ENCODE peak calls at places on chromosomes 7 and 10, in ten cellular contexts. R is gastrocnemius medialis; M is heart right ventricle; W is endodermal cell; E is transverse colon; J is vagina; U is CD8-positive, alpha-beta T cell; H is thoracic aorta; B is aorta; A is effector memory CD4-positive, alpha-beta T cell. Z is an unnamed sample.

GRCh38 chr10:113493943-113494342 is 58.9 kb upstream of the HABP2 start:
- DNase-seq in U (no peak), E (no peak), B (no peak), H (no peak), R (no peak), J (no peak), M (no peak), W (no peak), A (no peak), Z (no peak)

GRCh38 chr7:21941570-21942224 is 4.0 kb downstream of the CDCA7L start:
- DNase-seq in W (peak; percentile 68), M (no peak), A (no peak), H (no peak), B (no peak), J (no peak), U (no peak), E (no peak), R (no peak), Z (no peak)

GRCh38 chr10:126187399-126187798 is 200.9 kb downstream of the ADAM12 start:
- DNase-seq in A (no peak), J (no peak), R (no peak), B (no peak), M (no peak), E (no peak), H (no peak), W (no peak), U (no peak), Z (no peak)

GRCh38 chr10:50426485-50426884 is 175.2 kb upstream of the ASAH2 start:
- DNase-seq in J (no peak), M (no peak), W (no peak), R (no peak), B (no peak), U (no peak), E (no peak), H (no peak), A (no peak), Z (no peak)

GRCh38 chr7:117667456-117667855 is 187.6 kb downstream of the CFTR start:
- DNase-seq in U (no peak), H (no peak), W (no peak), J (no peak), A (no peak), B (no peak), M (no peak), R (no peak), E (no peak), Z (no peak)

GRCh38 chr7:101739757-101740398 is 77.5 kb upstream of the CUX1 start:
- DNase-seq in E (no peak), U (no peak), R (no peak), W (no peak), J (no peak), H (no peak), B (no peak), A (no peak), M (no peak), Z (no peak)

GRCh38 chr10:76311752-76312699 is 880.6 kb downstream of the LRMDA start:
- DNase-seq in R (no peak), M (no peak), H (no peak), J (no peak), A (no peak), U (no peak), B (no peak), W (peak; percentile 83), E (no peak), Z (no peak)

GRCh38 chr7:20264623-20265022 is 47.4 kb upstream of the MACC1 start:
- DNase-seq in E (no peak), A (no peak), M (no peak), J (no peak), W (no peak), B (no peak), H (no peak), R (no peak), U (no peak), Z (no peak)

GRCh38 chr10:119341236-119342016 is 134.1 kb downstream of the GRK5 start:
- DNase-seq in B (no peak), E (no peak), M (peak; percentile 57), J (no peak), H (no peak), A (no peak), R (no peak), W (no peak), U (peak; percentile 40), Z (no peak)

GRCh38 chr7:44511863-44512468 is 21.5 kb upstream of the NUDCD3 start:
- DNase-seq in B (no peak), R (no peak), E (no peak), A (no peak), W (no peak), M (no peak), J (no peak), H (no peak), U (no peak), Z (no peak)

GRCh38 chr10:88731296-88731695 is 25.2 kb downstream of the LIPK start:
- DNase-seq in M (no peak), R (no peak), B (peak; percentile 64), U (no peak), J (no peak), W (peak; percentile 55), A (no peak), H (no peak), E (peak; percentile 46), Z (no peak)

GRCh38 chr7:123658023-123658422 is 2.4 kb downstream of the LMOD2 start:
- DNase-seq in J (no peak), R (no peak), E (no peak), B (no peak), H (no peak), W (no peak), U (no peak), M (no peak), A (no peak), Z (no peak)
- H3K4me3 ChIP-seq in J (no peak overlapping the region), R (peak overlapping the region; percentile 73), E (no peak overlapping the region), B (no peak overlapping the region), H (no peak overlapping the region), W (no peak overlapping the region), U (no peak overlapping the region), M (peak overlapping the region; percentile 61), A (no peak overlapping the region), Z (no peak overlapping the region)

DNA sequence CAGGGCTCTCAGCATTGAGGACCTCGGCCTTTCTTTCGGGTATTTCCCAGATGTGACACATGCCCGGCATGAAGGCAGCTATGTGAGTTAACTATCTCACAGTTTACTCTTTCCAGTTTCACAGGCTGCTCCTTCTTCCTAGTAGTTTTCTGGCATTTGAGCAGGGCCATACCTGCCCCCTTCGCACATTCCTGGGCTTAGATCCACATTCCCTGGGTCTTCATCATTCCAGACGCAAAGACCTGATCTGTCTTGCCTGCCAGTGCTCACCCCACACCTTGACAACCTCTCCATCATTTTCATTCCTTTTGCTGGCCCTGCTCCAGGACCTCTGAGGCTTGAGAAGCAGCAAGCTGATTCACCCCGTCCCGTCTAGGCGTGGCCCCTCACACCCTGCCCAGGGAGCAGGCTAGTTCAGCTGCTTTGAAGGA is 227.5 kb downstream of the WDR11 start:
- DNase-seq in R (no peak), B (no peak), W (peak; percentile 44), E (peak; percentile 41), U (no peak), M (no peak), A (no peak), J (no peak), H (no peak), Z (no peak)
- H3K27ac ChIP-seq in R (no peak overlapping the region), B (no peak overlapping the region), W (no peak overlapping the region), E (peak overlapping the region; percentile 64), U (no peak overlapping the region), M (no peak overlapping the region), A (no peak overlapping the region), J (no peak overlapping the region), H (no peak overlapping the region), Z (no peak overlapping the region)

DNA sequence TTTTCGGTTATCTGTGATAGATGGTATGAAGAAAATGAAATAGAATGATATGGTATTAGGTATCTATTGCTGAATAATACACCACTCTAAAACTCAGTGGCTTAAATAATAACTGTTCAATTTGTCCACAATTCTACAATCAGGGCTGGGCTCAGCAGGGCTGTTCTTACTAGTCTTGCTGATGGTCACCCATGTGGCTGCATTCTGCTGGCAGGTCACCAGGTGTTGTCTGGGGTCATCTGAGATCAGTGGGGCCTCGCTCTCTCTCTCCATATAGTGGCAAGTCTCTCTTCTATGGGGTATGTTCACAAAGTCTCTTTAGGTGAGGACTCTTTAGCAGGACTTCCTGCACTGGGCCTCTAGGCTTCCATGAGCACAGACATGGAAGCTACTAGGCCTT is 130.4 kb upstream of the SORCS3 start:
- DNase-seq in R (no peak), U (no peak), M (no peak), J (no peak), H (no peak), E (no peak), W (no peak), B (no peak), A (no peak), Z (no peak)
- H3K4me3 ChIP-seq in R (no peak overlapping the region), U (no peak overlapping the region), M (no peak overlapping the region), J (no peak overlapping the region), H (no peak overlapping the region), E (no peak overlapping the region), W (no peak overlapping the region), B (no peak overlapping the region), A (no peak overlapping the region), Z (no peak overlapping the region)

GRCh38 chr7:343864-344607 is 54.1 kb downstream of the FOXL3 start:
- DNase-seq in R (no peak), W (no peak), A (no peak), H (no peak), M (no peak), U (no peak), B (no peak), E (no peak), J (no peak), Z (no peak)
- H3K27ac ChIP-seq in R (no peak overlapping the region), W (peak overlapping the region; percentile 47), A (no peak overlapping the region), H (no peak overlapping the region), M (no peak overlapping the region), U (no peak overlapping the region), B (no peak overlapping the region), E (no peak overlapping the region), J (no peak overlapping the region), Z (no peak overlapping the region)

DNA sequence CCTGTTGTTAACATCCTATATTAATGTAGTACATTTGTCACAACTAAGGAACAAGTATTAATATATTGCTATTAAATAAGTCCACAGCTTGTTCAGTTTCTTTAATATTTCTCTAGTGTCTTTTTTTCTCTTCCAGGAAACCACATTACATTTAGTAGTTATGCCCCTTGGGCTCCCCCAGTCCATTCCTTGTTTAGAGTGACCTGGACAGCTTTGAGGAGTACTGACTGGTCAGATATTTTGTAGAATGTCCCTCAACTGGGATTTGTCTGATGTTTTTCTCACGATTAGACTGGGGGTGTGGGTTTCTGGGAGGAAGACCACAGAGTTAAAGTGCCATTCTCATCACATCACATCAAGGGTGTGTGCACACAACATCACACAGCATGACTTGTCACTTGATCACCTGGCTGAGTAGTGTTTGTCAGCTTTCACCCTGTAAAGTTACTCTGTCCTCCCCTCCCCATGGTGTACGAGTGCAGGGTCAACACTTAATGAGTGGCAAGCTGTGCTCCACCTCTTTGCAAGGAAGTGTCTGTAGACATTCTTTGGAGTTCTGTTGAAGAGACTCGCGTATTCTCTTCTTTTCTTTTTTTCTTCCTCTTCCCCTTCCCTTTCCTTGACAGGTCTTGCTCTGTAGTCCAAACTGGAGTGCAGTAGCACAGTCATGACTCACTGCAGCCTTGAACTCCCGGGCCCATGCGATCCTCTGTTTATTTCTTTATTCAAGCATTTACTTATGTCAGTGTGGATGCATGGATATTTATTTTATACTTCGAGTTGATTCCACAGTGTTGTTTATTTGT is 10.2 kb downstream of the LMTK2 start:
- DNase-seq in A (no peak), M (no peak), E (no peak), R (no peak), J (no peak), W (no peak), H (no peak), U (no peak), B (no peak), Z (no peak)
- H3K4me3 ChIP-seq in A (no peak overlapping the region), M (no peak overlapping the region), E (no peak overlapping the region), R (no peak overlapping the region), J (no peak overlapping the region), W (no peak overlapping the region), H (no peak overlapping the region), U (no peak overlapping the region), B (no peak overlapping the region), Z (no peak overlapping the region)